ENCODE peak calls at places on chromosomes 4 and X, in ten cellular contexts. One of them, this sample, is unnamed.

GRCh38 chr4:46388860-46389259 is 1.1 kb downstream of the GABRA2 start:
- DNase-seq in amygdala: no peak
- DNase-seq in T-helper 2 cell: no peak
- DNase-seq in fibroblast of pulmonary artery: no peak
- DNase-seq in NCI-H187: no peak
- DNase-seq in osteocyte: no peak
- DNase-seq in neuronal stem cell: no peak
- DNase-seq in retinal pigment epithelial cell: no peak
- DNase-seq in HEK293T: no peak
- DNase-seq in GM23248: no peak
- DNase-seq in this sample: no peak

GRCh38 chr4:57154926-57155325 is 44.7 kb upstream of the IGFBP7 start:
- DNase-seq in GM23248: no peak
- DNase-seq in amygdala: no peak
- DNase-seq in fibroblast of pulmonary artery: no peak
- DNase-seq in NCI-H187: no peak
- DNase-seq in HEK293T: no peak
- DNase-seq in osteocyte: no peak
- DNase-seq in T-helper 2 cell: no peak
- DNase-seq in neuronal stem cell: no peak
- DNase-seq in retinal pigment epithelial cell: no peak
- DNase-seq in this sample: no peak

GRCh38 chrX:121028419-121028818 is 19.0 kb upstream of the GLUD2 start:
- DNase-seq in HEK293T: no peak
- DNase-seq in GM23248: no peak
- DNase-seq in NCI-H187: no peak
- DNase-seq in retinal pigment epithelial cell: no peak
- DNase-seq in T-helper 2 cell: no peak
- DNase-seq in neuronal stem cell: no peak
- DNase-seq in amygdala: no peak
- DNase-seq in fibroblast of pulmonary artery: no peak
- DNase-seq in osteocyte: no peak
- DNase-seq in this sample: no peak

GRCh38 chrX:46382595-46382994 is 162.6 kb downstream of the ZNF674 start:
- DNase-seq in T-helper 2 cell: no peak
- DNase-seq in amygdala: no peak
- DNase-seq in fibroblast of pulmonary artery: no peak
- DNase-seq in retinal pigment epithelial cell: no peak
- DNase-seq in NCI-H187: no peak
- DNase-seq in neuronal stem cell: no peak
- DNase-seq in osteocyte: peak
- DNase-seq in GM23248: no peak
- DNase-seq in HEK293T: no peak
- DNase-seq in this sample: no peak

GRCh38 chrX:11470231-11470630 is 177.0 kb downstream of the AMELX start:
- DNase-seq in amygdala: no peak
- DNase-seq in fibroblast of pulmonary artery: peak
- DNase-seq in GM23248: peak
- DNase-seq in HEK293T: no peak
- DNase-seq in T-helper 2 cell: no peak
- DNase-seq in NCI-H187: no peak
- DNase-seq in neuronal stem cell: no peak
- DNase-seq in retinal pigment epithelial cell: peak
- DNase-seq in osteocyte: no peak
- DNase-seq in this sample: no peak

GRCh38 chrX:11261260-11261659 is 32.0 kb upstream of the AMELX start:
- DNase-seq in retinal pigment epithelial cell: no peak
- DNase-seq in HEK293T: no peak
- DNase-seq in T-helper 2 cell: no peak
- DNase-seq in fibroblast of pulmonary artery: peak
- DNase-seq in NCI-H187: no peak
- DNase-seq in osteocyte: no peak
- DNase-seq in neuronal stem cell: no peak
- DNase-seq in amygdala: no peak
- DNase-seq in GM23248: peak
- DNase-seq in this sample: no peak

GRCh38 chr4:2934077-2934812 is 29.0 kb downstream of the NOP14 start:
- DNase-seq in NCI-H187: no peak
- DNase-seq in HEK293T: peak
- DNase-seq in T-helper 2 cell: peak
- DNase-seq in neuronal stem cell: no peak
- DNase-seq in osteocyte: no peak
- DNase-seq in GM23248: peak
- DNase-seq in amygdala: no peak
- DNase-seq in fibroblast of pulmonary artery: peak
- DNase-seq in retinal pigment epithelial cell: no peak
- DNase-seq in this sample: peak

GRCh38 chr4:95830647-95831046 is 9.2 kb upstream of the PDHA2 start:
- DNase-seq in GM23248: no peak
- DNase-seq in amygdala: no peak
- DNase-seq in retinal pigment epithelial cell: no peak
- DNase-seq in T-helper 2 cell: no peak
- DNase-seq in neuronal stem cell: no peak
- DNase-seq in HEK293T: no peak
- DNase-seq in osteocyte: no peak
- DNase-seq in fibroblast of pulmonary artery: no peak
- DNase-seq in NCI-H187: no peak
- DNase-seq in this sample: no peak

GRCh38 chr4:141713771-141714445 is 77.5 kb downstream of the IL15 start:
- DNase-seq in GM23248: peak
- DNase-seq in HEK293T: no peak
- DNase-seq in amygdala: no peak
- DNase-seq in neuronal stem cell: no peak
- DNase-seq in osteocyte: no peak
- DNase-seq in fibroblast of pulmonary artery: peak
- DNase-seq in T-helper 2 cell: no peak
- DNase-seq in retinal pigment epithelial cell: peak
- DNase-seq in NCI-H187: no peak
- DNase-seq in this sample: no peak